ENCODE peak calls at places on chromosomes 5 and 9, in eight cellular contexts. S is HS-27A, A is LoVo, X is AG04450, Q is body of pancreas, N is left kidney, J is endothelial cell, R is NCI-H774. V is an unnamed sample.

GRCh38 chr5:128629162-128629561 is 91.1 kb upstream of the FBN2 start:
- DNase-seq in R (no peak), N (no peak), A (no peak), J (no peak), X (no peak), Q (no peak), S (peak; percentile 42), V (no peak)

GRCh38 chr5:12182988-12183387 is 278.7 kb upstream of the CTNND2 start:
- DNase-seq in Q (no peak), N (no peak), R (no peak), J (no peak), S (no peak), A (no peak), X (no peak), V (no peak)

GRCh38 chr9:16681659-16681990 is 188.8 kb downstream of the BNC2 start:
- DNase-seq in Q (no peak), N (no peak), R (no peak), X (no peak), S (no peak), J (no peak), A (no peak), V (no peak)

GRCh38 chr5:10077721-10078551 is 171.8 kb downstream of the ATPSCKMT start:
- DNase-seq in S (no peak), J (no peak), N (peak; percentile 43), X (no peak), A (no peak), Q (no peak), R (no peak), V (no peak)

GRCh38 chr5:97501286-97501964 is 318.4 kb upstream of the RIOK2 start:
- DNase-seq in X (no peak), S (no peak), N (no peak), R (no peak), A (no peak), J (no peak), Q (no peak), V (no peak)

GRCh38 chr9:107749787-107750444 is 260.3 kb upstream of the KLF4 start:
- DNase-seq in X (peak; percentile 85), A (peak; percentile 75), N (peak; percentile 59), Q (peak; percentile 81), J (no peak), R (peak; percentile 46), S (peak; percentile 89), V (no peak)

GRCh38 chr5:150147580-150148407 is 7.9 kb downstream of the PDGFRB start:
- DNase-seq in A (no peak), Q (no peak), X (no peak), S (no peak), N (no peak), J (no peak), R (no peak), V (no peak)

GRCh38 chr9:20236676-20237075 is 385.6 kb downstream of the MLLT3 start:
- DNase-seq in N (no peak), R (peak; percentile 97), X (no peak), Q (no peak), J (no peak), A (no peak), S (no peak), V (no peak)

GRCh38 chr5:43638107-43638506 is 35.1 kb downstream of the NNT start:
- DNase-seq in S (no peak), N (no peak), X (no peak), A (no peak), J (no peak), Q (no peak), R (no peak), V (no peak)

GRCh38 chr9:121538221-121538620 is 38.6 kb upstream of the GGTA1 start:
- DNase-seq in J (no peak), N (no peak), A (no peak), S (no peak), R (no peak), X (no peak), Q (no peak), V (no peak)

GRCh38 chr5:136042156-136042555 is 13.4 kb downstream of the TGFBI start:
- DNase-seq in R (no peak), N (no peak), J (no peak), S (no peak), A (no peak), Q (no peak), X (no peak), V (no peak)

GRCh38 chr5:80781356-80781755 is 126.6 kb upstream of the DHFR start:
- DNase-seq in A (no peak), J (no peak), Q (no peak), R (no peak), S (no peak), X (no peak), N (no peak), V (no peak)

GRCh38 chr5:124795829-124796228 is 49.4 kb upstream of the ZNF608 start:
- DNase-seq in N (no peak), X (no peak), R (no peak), Q (no peak), J (no peak), S (no peak), A (no peak), V (no peak)

GRCh38 chr5:180354966-180355365 is 1.8 kb upstream of the GFPT2 start:
- DNase-seq in Q (no peak), A (no peak), X (no peak), J (no peak), N (no peak), S (no peak), R (no peak), V (no peak)

GRCh38 chr5:68891718-68892117 is 202.1 kb upstream of the SLC30A5 start:
- DNase-seq in S (no peak), A (no peak), X (no peak), Q (no peak), J (no peak), N (no peak), R (no peak), V (no peak)

GRCh38 chr5:16983022-16983639 is 47.0 kb upstream of the MYO10 start:
- DNase-seq in Q (no peak), J (no peak), R (no peak), S (no peak), A (no peak), N (peak; percentile 58), X (no peak), V (no peak)

GRCh38 chr5:113190347-113190746 is 213.7 kb downstream of the DCP2 start:
- DNase-seq in X (no peak), R (no peak), N (no peak), A (no peak), S (no peak), J (no peak), Q (no peak), V (no peak)

GRCh38 chr5:12985142-12985541 is 959.3 kb downstream of the DNAH5 start:
- DNase-seq in J (no peak), N (no peak), X (no peak), S (no peak), A (no peak), R (no peak), Q (no peak), V (no peak)

GRCh38 chr9:38339496-38339895 is 53.0 kb upstream of the ALDH1B1 start:
- DNase-seq in A (no peak), N (no peak), Q (no peak), J (no peak), S (no peak), R (no peak), X (peak; percentile 41), V (no peak)

GRCh38 chr5:3414371-3414770 is 181.3 kb upstream of the IRX1 start:
- DNase-seq in A (no peak), X (no peak), S (no peak), N (no peak), R (no peak), Q (no peak), J (no peak), V (no peak)

GRCh38 chr9:98306384-98307145 is 51.1 kb upstream of the TBC1D2 start:
- DNase-seq in S (no peak), N (no peak), J (no peak), R (no peak), X (no peak), Q (no peak), A (no peak), V (peak; percentile 48)

GRCh38 chr5:40986666-40987065 is 77.4 kb downstream of the C7 start:
- DNase-seq in X (no peak), Q (no peak), R (no peak), A (no peak), S (no peak), N (no peak), J (no peak), V (no peak)

GRCh38 chr9:127451681-127452480 is 571 bp downstream of the LRSAM1 start:
- DNase-seq in N (peak; percentile 70), R (peak; percentile 62), X (no peak), Q (peak; percentile 50), S (no peak), A (peak; percentile 61), J (peak; percentile 24), V (peak; percentile 35)

GRCh38 chr9:130042406-130042930 is 521 bp downstream of the FNBP1 start:
- DNase-seq in N (no peak), Q (peak; percentile 15), X (no peak), J (peak; percentile 36), R (peak; percentile 3), A (no peak), S (no peak), V (no peak)

V was measured in retina.